ENCODE peak calls at places on chromosomes 12 and 14, in seven cellular contexts. I is tibial nerve, Q is IMR-90, N is upper lobe of left lung, R is stomach, P is breast epithelium, Z is prostate gland. O is an unnamed sample.
A peak's percentile ranks its signal among the peaks of the same experiment; 100 is the strongest.

GRCh38 chr12:59699408-59700144 is 103.7 kb downstream of the SLC16A7 start:
- DNase-seq in I (no peak), Q (peak; percentile 86), N (no peak), R (no peak), P (no peak), Z (no peak), O (no peak)

GRCh38 chr14:53952533-53952932 is 4.1 kb downstream of the BMP4 start:
- DNase-seq in I (peak; percentile 48), Q (no peak), N (no peak), R (no peak), P (no peak), Z (no peak), O (no peak)

GRCh38 chr12:57459750-57460400 is at the start of gene GLI1:
- DNase-seq in I (peak; percentile 41), Q (peak; percentile 28), N (no peak), R (no peak), P (no peak), Z (no peak), O (no peak)

GRCh38 chr14:73774244-73774575 is 60.0 kb upstream of the PNMA1 start:
- DNase-seq in I (no peak), Q (no peak), N (no peak), R (no peak), P (no peak), Z (no peak), O (no peak)

GRCh38 chr14:102078840-102079699 is 7.8 kb downstream of the HSP90AA1 start:
- DNase-seq in I (no peak), Q (no peak), N (no peak), R (no peak), P (no peak), Z (no peak), O (no peak)

GRCh38 chr12:79818856-79819255 is 116.0 kb downstream of the PPP1R12A start:
- DNase-seq in I (no peak), Q (no peak), N (no peak), R (no peak), P (no peak), Z (no peak), O (no peak)

GRCh38 chr12:31732926-31733548 is 4.2 kb upstream of the AMN1 start:
- DNase-seq in I (no peak), Q (peak; percentile 83), N (no peak), R (no peak), P (no peak), Z (peak; percentile 58), O (no peak)

GRCh38 chr14:21672116-21672515 is 1.5 kb downstream of the OR4E1 start:
- DNase-seq in I (no peak), Q (peak; percentile 1), N (no peak), R (no peak), P (no peak), Z (no peak), O (no peak)

GRCh38 chr14:69716483-69717187 is 50.3 kb upstream of the SRSF5 start:
- DNase-seq in I (no peak), Q (peak; percentile 92), N (peak; percentile 62), R (no peak), P (no peak), Z (no peak), O (no peak)

GRCh38 chr12:33589609-33590114 is 150.0 kb upstream of the SYT10 start:
- DNase-seq in I (no peak), Q (no peak), N (no peak), R (no peak), P (no peak), Z (no peak), O (no peak)

GRCh38 chr12:132236129-132236929 is 92.1 kb downstream of the NOC4L start:
- DNase-seq in I (no peak), Q (no peak), N (no peak), R (no peak), P (no peak), Z (no peak), O (no peak)

GRCh38 chr12:6945613-6946012 is 1.8 kb downstream of the C12orf57 start:
- DNase-seq in I (no peak), Q (no peak), N (no peak), R (no peak), P (no peak), Z (no peak), O (no peak)

GRCh38 chr14:75373616-75374015 is 54.2 kb upstream of the JDP2 start:
- DNase-seq in I (no peak), Q (no peak), N (no peak), R (no peak), P (no peak), Z (no peak), O (no peak)

GRCh38 chr12:42910656-42911055 is 321.1 kb upstream of the PRICKLE1 start:
- DNase-seq in I (no peak), Q (no peak), N (no peak), R (no peak), P (no peak), Z (no peak), O (no peak)

GRCh38 chr12:96194901-96195844 is 998 bp downstream of the ELK3 start:
- DNase-seq in I (peak; percentile 35), Q (peak; percentile 91), N (peak; percentile 71), R (peak; percentile 54), P (no peak), Z (peak; percentile 44), O (peak; percentile 38)

GRCh38 chr12:103947871-103948555 is 17.7 kb upstream of the TDG start:
- DNase-seq in I (no peak), Q (no peak), N (peak; percentile 43), R (no peak), P (no peak), Z (no peak), O (no peak)

GRCh38 chr12:52091869-52092268 is 12.4 kb downstream of the SMIM41 start:
- DNase-seq in I (no peak), Q (no peak), N (no peak), R (peak; percentile 45), P (no peak), Z (no peak), O (no peak)

GRCh38 chr12:130990034-130990433 is 36.3 kb downstream of the ADGRD1 start:
- DNase-seq in I (peak; percentile 53), Q (no peak), N (peak; percentile 18), R (no peak), P (no peak), Z (no peak), O (no peak)

GRCh38 chr12:10249690-10250455 is 37.2 kb downstream of the GABARAPL1 start:
- DNase-seq in I (no peak), Q (no peak), N (no peak), R (no peak), P (no peak), Z (no peak), O (no peak)

GRCh38 chr12:10247659-10248058 is 35.0 kb downstream of the GABARAPL1 start:
- DNase-seq in I (no peak), Q (no peak), N (no peak), R (no peak), P (no peak), Z (no peak), O (no peak)

GRCh38 chr12:10256064-10256463 is 43.4 kb downstream of the GABARAPL1 start:
- DNase-seq in I (no peak), Q (no peak), N (no peak), R (no peak), P (no peak), Z (no peak), O (no peak)

GRCh38 chr12:10251669-10252068 is 39.0 kb downstream of the GABARAPL1 start:
- DNase-seq in I (no peak), Q (no peak), N (no peak), R (no peak), P (no peak), Z (no peak), O (no peak)

DNA sequence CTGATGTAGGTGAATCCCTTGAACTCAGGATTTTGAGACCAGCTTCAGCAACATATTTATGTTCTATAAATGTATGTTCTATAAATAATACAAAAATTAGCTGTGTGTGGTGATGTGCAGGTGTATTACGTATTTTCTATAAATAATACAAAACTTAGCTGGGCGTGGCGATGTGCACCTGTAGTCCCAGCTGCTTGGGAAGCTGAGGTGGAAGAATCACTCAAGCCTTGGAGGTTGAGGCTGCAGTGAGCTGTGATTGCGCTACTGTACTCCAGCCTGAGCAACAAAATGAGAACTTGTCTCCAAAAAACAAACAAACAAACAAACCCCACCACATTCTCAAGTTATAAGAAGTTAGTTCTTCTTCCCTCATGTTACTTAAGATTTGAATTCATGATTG is 39.5 kb downstream of the GABARAPL1 start:
- DNase-seq in I (no peak), Q (no peak), N (no peak), R (no peak), P (no peak), Z (no peak), O (no peak)
- H3K4me1 ChIP-seq in I (no peaks in the 10 kb centered on the region), Q (no peaks in the 10 kb centered on the region), N (no peaks in the 10 kb centered on the region), R (no peaks in the 10 kb centered on the region), P (no peaks in the 10 kb centered on the region), Z (no peaks in the 10 kb centered on the region), O (no peaks in the 10 kb centered on the region)

DNA sequence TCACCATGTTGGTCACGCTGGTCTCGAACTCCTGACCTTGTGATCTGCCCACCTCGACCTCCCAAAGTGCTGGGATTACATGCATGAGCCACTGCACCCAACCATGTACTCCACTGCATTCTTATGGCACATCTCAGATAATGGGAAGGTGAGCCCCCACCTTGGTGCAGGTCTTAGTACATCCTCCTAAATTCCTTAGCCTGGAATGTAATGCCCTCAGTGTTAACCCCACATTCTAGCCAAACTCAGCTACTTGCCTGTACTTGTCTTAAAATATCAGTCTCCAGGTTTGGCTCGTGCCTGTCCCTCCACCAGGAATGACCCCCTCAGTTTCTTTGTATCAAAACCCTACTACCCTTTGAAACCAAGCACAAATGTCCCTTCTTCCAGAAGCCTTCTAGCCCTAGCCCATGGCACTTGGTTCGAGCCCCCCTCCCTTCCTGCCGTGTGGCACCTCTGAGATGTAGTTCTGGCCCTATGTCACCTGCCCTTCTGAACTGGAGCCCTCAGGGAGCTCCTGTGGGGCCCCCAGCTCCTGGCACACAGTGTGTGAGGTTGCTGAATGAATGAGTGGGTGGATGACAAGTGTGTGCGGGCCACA is 8.4 kb downstream of the KCNH3 start:
- DNase-seq in I (no peak), Q (no peak), N (no peak), R (no peak), P (no peak), Z (no peak), O (no peak)
- TF ChIP-seq POLR2A in I (no peak), Q (no peak), N (no peak), R (no peak), P (no peak), Z (no peak), O (no peak)

DNA sequence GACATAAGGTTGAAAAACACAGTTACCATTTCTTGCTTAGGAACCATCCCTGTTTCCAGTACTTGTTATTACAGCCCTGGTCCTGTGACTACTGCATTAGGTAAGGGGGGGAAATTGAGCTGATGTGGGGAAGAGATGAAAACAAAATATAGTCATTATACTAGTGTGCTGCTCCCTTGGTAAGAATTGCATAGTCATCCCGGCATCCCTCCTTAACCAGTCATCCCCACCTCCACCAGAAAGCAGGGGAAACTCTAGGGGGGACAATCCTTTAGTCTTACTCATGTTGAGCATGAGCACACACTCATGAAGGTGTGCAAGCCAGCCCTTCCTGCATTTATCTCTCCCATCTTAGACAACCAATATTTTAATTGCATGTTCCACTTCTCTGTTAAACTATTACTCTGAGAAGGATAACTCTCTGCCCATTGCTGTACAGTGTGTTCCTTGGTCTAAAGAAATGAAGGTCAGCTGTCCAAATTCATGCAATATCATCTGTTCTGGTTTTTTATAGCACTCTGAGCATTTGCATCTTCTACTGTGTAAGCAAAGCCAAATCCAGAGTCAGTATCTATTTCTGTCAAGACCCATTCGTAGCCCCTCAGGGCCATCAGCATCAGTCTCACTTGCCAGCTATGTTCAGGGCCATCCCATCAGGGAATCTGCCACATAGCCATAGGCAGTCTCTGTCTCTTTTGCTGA is 46.8 kb downstream of the TMEM30B start:
- DNase-seq in I (no peak), Q (no peak), N (no peak), R (no peak), P (no peak), Z (no peak), O (no peak)
- H3K4me1 ChIP-seq in I (no peaks in the 10 kb centered on the region), Q (peaks cover 4% of the 10 kb centered on the region), N (no peaks in the 10 kb centered on the region), R (peaks cover 4% of the 10 kb centered on the region), P (no peaks in the 10 kb centered on the region), Z (no peaks in the 10 kb centered on the region), O (peaks cover 6% of the 10 kb centered on the region)

GRCh38 chr14:94102768-94103482 is 7.6 kb upstream of the IFI27 start:
- DNase-seq in I (no peak), Q (no peak), N (no peak), R (peak; percentile 47), P (no peak), Z (no peak), O (no peak)
- TF ChIP-seq POLR2A in I (no peak), Q (no peak), N (no peak), R (no peak), P (no peak), Z (no peak), O (no peak)